ENCODE peak calls at places on chromosome 12, in six cellular contexts. One of them, this sample, is unnamed.

GRCh38 chr12:113861708-113862312 is 104.3 kb downstream of the RBM19 start:
- DNase-seq in psoas muscle: no peak
- DNase-seq in stomach: no peak
- DNase-seq in uterus: no peak
- DNase-seq in substantia nigra: no peak
- DNase-seq in esophagus squamous epithelium: no peak
- DNase-seq in this sample: no peak

GRCh38 chr12:113577464-113578121 is 105.9 kb upstream of the LHX5 start:
- DNase-seq in psoas muscle: no peak
- DNase-seq in stomach: no peak
- DNase-seq in uterus: no peak
- DNase-seq in substantia nigra: no peak
- DNase-seq in esophagus squamous epithelium: no peak
- DNase-seq in this sample: no peak

GRCh38 chr12:125890983-125891382 is 825.7 kb downstream of the AACS start:
- DNase-seq in psoas muscle: no peak
- DNase-seq in stomach: no peak
- DNase-seq in uterus: no peak
- DNase-seq in substantia nigra: no peak
- DNase-seq in esophagus squamous epithelium: no peak
- DNase-seq in this sample: no peak

GRCh38 chr12:114685869-114686268 is 1.9 kb upstream of the TBX3 start:
- DNase-seq in psoas muscle: no peak
- DNase-seq in stomach: no peak
- DNase-seq in uterus: no peak
- DNase-seq in substantia nigra: no peak
- DNase-seq in esophagus squamous epithelium: no peak
- DNase-seq in this sample: no peak

GRCh38 chr12:4909734-4910501 is at the start of gene KCNA1:
- DNase-seq in psoas muscle: no peak
- DNase-seq in stomach: no peak
- DNase-seq in uterus: peak
- DNase-seq in substantia nigra: no peak
- DNase-seq in esophagus squamous epithelium: no peak
- DNase-seq in this sample: no peak

GRCh38 chr12:88150063-88150462 is 8.0 kb downstream of the TMTC3 start:
- DNase-seq in psoas muscle: no peak
- DNase-seq in stomach: no peak
- DNase-seq in uterus: no peak
- DNase-seq in substantia nigra: no peak
- DNase-seq in esophagus squamous epithelium: no peak
- DNase-seq in this sample: no peak

GRCh38 chr12:981176-981828 is 9.7 kb upstream of the ERC1 start:
- DNase-seq in psoas muscle: no peak
- DNase-seq in stomach: no peak
- DNase-seq in uterus: no peak
- DNase-seq in substantia nigra: no peak
- DNase-seq in esophagus squamous epithelium: no peak
- DNase-seq in this sample: no peak

GRCh38 chr12:53219956-53220856 is 11.8 kb downstream of the RARG start:
- DNase-seq in psoas muscle: peak
- DNase-seq in stomach: peak
- DNase-seq in uterus: no peak
- DNase-seq in substantia nigra: peak
- DNase-seq in esophagus squamous epithelium: peak
- DNase-seq in this sample: no peak

GRCh38 chr12:115946867-115947695 is 330.4 kb downstream of the MED13L start:
- DNase-seq in psoas muscle: no peak
- DNase-seq in stomach: no peak
- DNase-seq in uterus: no peak
- DNase-seq in substantia nigra: no peak
- DNase-seq in esophagus squamous epithelium: no peak
- DNase-seq in this sample: no peak

GRCh38 chr12:16564675-16565074 is 41.3 kb downstream of the LMO3 start:
- DNase-seq in psoas muscle: no peak
- DNase-seq in stomach: no peak
- DNase-seq in uterus: no peak
- DNase-seq in substantia nigra: no peak
- DNase-seq in esophagus squamous epithelium: no peak
- DNase-seq in this sample: no peak

GRCh38 chr12:25106818-25107217 is 88.1 kb downstream of the DNAI7 start:
- DNase-seq in psoas muscle: no peak
- DNase-seq in stomach: no peak
- DNase-seq in uterus: no peak
- DNase-seq in substantia nigra: no peak
- DNase-seq in esophagus squamous epithelium: no peak
- DNase-seq in this sample: no peak

DNA sequence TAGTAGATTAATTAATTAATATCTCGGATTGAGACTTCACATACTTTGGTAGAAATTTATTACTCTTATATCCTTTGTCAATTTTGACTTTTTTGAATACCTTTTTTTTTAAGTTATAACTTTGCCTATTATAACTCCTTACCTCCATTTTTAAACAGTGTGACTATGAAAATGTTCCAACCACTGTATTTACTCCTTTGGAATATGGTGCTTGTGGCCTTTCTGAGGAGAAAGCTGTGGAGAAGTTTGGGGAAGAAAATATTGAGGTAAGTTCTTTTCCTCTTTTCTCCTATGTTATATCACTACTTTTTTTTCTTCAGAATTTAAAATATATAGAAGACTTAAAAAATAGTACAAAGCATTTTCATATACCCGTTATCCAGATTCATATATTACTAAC is 27.8 kb downstream of the EID3 start:
- DNase-seq in psoas muscle: no peak
- DNase-seq in stomach: no peak
- DNase-seq in uterus: no peak
- DNase-seq in substantia nigra: no peak
- DNase-seq in esophagus squamous epithelium: no peak
- DNase-seq in this sample: no peak
- H3K27ac ChIP-seq in psoas muscle: no peak
- H3K27ac ChIP-seq in stomach: no peak
- H3K27ac ChIP-seq in uterus: no peak
- H3K27ac ChIP-seq in substantia nigra: no peak
- H3K27ac ChIP-seq in esophagus squamous epithelium: no peak
- H3K27ac ChIP-seq in this sample: no peak

DNA sequence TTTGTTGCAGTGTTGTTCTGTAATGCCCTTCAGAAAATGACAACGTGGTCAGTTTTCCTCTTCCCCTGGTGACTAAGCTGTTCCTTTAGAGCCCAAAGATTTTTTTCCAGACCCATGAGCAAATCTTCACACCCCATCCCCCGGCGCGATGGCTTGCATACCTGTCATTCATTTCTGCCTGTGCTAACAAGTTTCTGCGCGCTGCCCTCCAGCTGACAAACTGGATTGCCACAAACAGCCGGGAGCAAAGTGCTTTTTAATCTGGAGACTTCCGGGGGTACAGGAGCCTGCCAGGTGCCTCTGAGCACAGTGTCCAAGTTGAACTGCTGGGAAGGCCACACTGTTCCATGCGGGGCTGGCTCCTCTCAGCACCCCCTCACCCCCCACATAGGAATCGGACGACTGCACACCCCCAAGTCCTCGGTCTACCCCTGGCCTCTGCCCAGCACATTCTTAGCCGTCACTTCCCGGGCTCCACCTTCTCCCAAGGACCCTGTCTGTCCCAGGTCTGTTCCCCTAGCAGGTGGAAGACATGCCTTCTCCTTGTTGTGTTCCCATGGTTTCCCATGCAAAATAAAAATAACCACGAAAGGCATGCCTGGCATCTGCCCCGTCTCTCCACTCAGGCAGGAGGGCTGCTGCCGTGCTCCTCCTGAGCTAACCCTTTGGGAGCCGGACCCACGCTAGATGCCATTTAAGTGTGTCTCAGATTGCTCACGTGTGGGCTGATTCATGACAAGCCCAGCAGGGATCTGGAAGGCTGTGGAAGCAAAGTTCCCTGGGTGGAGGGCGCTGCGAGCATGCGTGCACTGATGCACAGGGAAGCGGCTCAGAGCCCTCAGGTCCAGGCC is 14.1 kb downstream of the RILPL1 start:
- DNase-seq in psoas muscle: peak
- DNase-seq in stomach: no peak
- DNase-seq in uterus: no peak
- DNase-seq in substantia nigra: no peak
- DNase-seq in esophagus squamous epithelium: no peak
- DNase-seq in this sample: no peak
- H3K27ac ChIP-seq in psoas muscle: peak
- H3K27ac ChIP-seq in stomach: no peak
- H3K27ac ChIP-seq in uterus: peak
- H3K27ac ChIP-seq in substantia nigra: peak
- H3K27ac ChIP-seq in esophagus squamous epithelium: peak
- H3K27ac ChIP-seq in this sample: no peak

DNA sequence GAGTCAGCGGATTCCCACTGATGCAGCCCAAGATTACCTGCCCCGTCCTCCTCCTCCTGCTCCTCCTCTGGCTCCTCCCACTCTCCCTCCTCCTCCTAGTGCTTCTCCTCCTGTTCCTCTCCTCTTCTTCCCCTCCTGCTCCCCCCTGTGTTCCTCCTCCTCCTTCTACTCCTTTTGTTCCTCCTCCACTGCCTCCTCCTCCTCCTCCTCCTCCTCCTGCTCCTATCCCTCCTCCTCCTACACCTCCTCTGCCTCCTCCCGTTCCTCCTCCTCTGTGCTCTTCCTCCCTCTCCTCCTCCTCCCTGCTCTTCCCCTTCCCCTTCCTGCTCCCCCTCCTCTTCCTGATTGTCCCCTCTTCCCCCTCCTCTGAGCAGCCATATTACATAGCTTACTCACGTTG is 141.3 kb downstream of the CACNA1C start:
- DNase-seq in psoas muscle: no peak
- DNase-seq in stomach: no peak
- DNase-seq in uterus: no peak
- DNase-seq in substantia nigra: no peak
- DNase-seq in esophagus squamous epithelium: no peak
- DNase-seq in this sample: no peak
- H3K27ac ChIP-seq in psoas muscle: no peak
- H3K27ac ChIP-seq in stomach: no peak
- H3K27ac ChIP-seq in uterus: peak
- H3K27ac ChIP-seq in substantia nigra: no peak
- H3K27ac ChIP-seq in esophagus squamous epithelium: no peak
- H3K27ac ChIP-seq in this sample: no peak

GRCh38 chr12:7058850-7059249 is 1.7 kb upstream of the C1S start:
- DNase-seq in psoas muscle: no peak
- DNase-seq in stomach: no peak
- DNase-seq in uterus: no peak
- DNase-seq in substantia nigra: no peak
- DNase-seq in esophagus squamous epithelium: no peak
- DNase-seq in this sample: no peak

GRCh38 chr12:7061138-7061537 is 620 bp downstream of the C1S start:
- DNase-seq in psoas muscle: no peak
- DNase-seq in stomach: no peak
- DNase-seq in uterus: peak
- DNase-seq in substantia nigra: no peak
- DNase-seq in esophagus squamous epithelium: no peak
- DNase-seq in this sample: no peak

GRCh38 chr12:7058163-7058845 is 2.2 kb upstream of the C1S start:
- DNase-seq in psoas muscle: no peak
- DNase-seq in stomach: no peak
- DNase-seq in uterus: no peak
- DNase-seq in substantia nigra: no peak
- DNase-seq in esophagus squamous epithelium: no peak
- DNase-seq in this sample: no peak

GRCh38 chr12:7060353-7060954 is at the start of gene C1S:
- DNase-seq in psoas muscle: peak
- DNase-seq in stomach: peak
- DNase-seq in uterus: peak
- DNase-seq in substantia nigra: peak
- DNase-seq in esophagus squamous epithelium: no peak
- DNase-seq in this sample: peak

GRCh38 chr12:7059780-7060179 is 738 bp upstream of the C1S start:
- DNase-seq in psoas muscle: no peak
- DNase-seq in stomach: no peak
- DNase-seq in uterus: no peak
- DNase-seq in substantia nigra: no peak
- DNase-seq in esophagus squamous epithelium: no peak
- DNase-seq in this sample: no peak
- H3K27ac ChIP-seq in psoas muscle: peak
- H3K27ac ChIP-seq in stomach: peak
- H3K27ac ChIP-seq in uterus: peak
- H3K27ac ChIP-seq in substantia nigra: no peak
- H3K27ac ChIP-seq in esophagus squamous epithelium: peak
- H3K27ac ChIP-seq in this sample: no peak

GRCh38 chr12:6923851-6924250 is 3.9 kb upstream of the ATN1 start:
- DNase-seq in psoas muscle: no peak
- DNase-seq in stomach: no peak
- DNase-seq in uterus: no peak
- DNase-seq in substantia nigra: no peak
- DNase-seq in esophagus squamous epithelium: no peak
- DNase-seq in this sample: no peak

GRCh38 chr12:6925543-6926279 is 2.0 kb upstream of the ATN1 start:
- DNase-seq in psoas muscle: peak
- DNase-seq in stomach: peak
- DNase-seq in uterus: peak
- DNase-seq in substantia nigra: peak
- DNase-seq in esophagus squamous epithelium: no peak
- DNase-seq in this sample: peak

GRCh38 chr12:6923003-6923732 is 4.6 kb upstream of the ATN1 start:
- DNase-seq in psoas muscle: no peak
- DNase-seq in stomach: no peak
- DNase-seq in uterus: no peak
- DNase-seq in substantia nigra: no peak
- DNase-seq in esophagus squamous epithelium: no peak
- DNase-seq in this sample: no peak

GRCh38 chr12:6927379-6927991 is at the start of gene ATN1:
- DNase-seq in psoas muscle: peak
- DNase-seq in stomach: peak
- DNase-seq in uterus: peak
- DNase-seq in substantia nigra: peak
- DNase-seq in esophagus squamous epithelium: no peak
- DNase-seq in this sample: peak

DNA sequence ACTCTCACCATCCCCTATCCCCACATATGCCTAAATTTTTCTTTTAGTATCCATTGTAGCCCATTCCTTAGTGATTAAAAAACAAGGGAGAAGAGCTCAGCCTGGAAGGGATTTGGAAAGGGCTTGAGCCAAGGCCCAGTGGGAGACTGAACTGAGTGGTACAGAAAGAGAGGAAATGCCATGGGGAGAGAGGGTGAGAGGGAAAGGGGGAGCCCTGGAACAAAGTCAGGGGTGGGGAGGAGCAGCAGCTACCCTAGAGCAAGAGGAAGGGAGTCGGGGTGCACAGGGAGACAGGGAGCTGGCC is 2.6 kb upstream of the ATN1 start:
- DNase-seq in psoas muscle: no peak
- DNase-seq in stomach: no peak
- DNase-seq in uterus: no peak
- DNase-seq in substantia nigra: no peak
- DNase-seq in esophagus squamous epithelium: no peak
- DNase-seq in this sample: no peak
- H3K27ac ChIP-seq in psoas muscle: peak
- H3K27ac ChIP-seq in stomach: peak
- H3K27ac ChIP-seq in uterus: peak
- H3K27ac ChIP-seq in substantia nigra: peak
- H3K27ac ChIP-seq in esophagus squamous epithelium: peak
- H3K27ac ChIP-seq in this sample: peak

GRCh38 chr12:58425481-58426392 is 484.4 kb downstream of the ATP23 start:
- DNase-seq in psoas muscle: peak
- DNase-seq in stomach: peak
- DNase-seq in uterus: no peak
- DNase-seq in substantia nigra: no peak
- DNase-seq in esophagus squamous epithelium: no peak
- DNase-seq in this sample: peak
- H3K27ac ChIP-seq in psoas muscle: no peak
- H3K27ac ChIP-seq in stomach: peak
- H3K27ac ChIP-seq in uterus: peak
- H3K27ac ChIP-seq in substantia nigra: no peak
- H3K27ac ChIP-seq in esophagus squamous epithelium: peak
- H3K27ac ChIP-seq in this sample: peak

GRCh38 chr12:96250119-96250685 is 56.0 kb downstream of the ELK3 start:
- DNase-seq in psoas muscle: no peak
- DNase-seq in stomach: no peak
- DNase-seq in uterus: no peak
- DNase-seq in substantia nigra: no peak
- DNase-seq in esophagus squamous epithelium: no peak
- DNase-seq in this sample: no peak
- H3K27ac ChIP-seq in psoas muscle: no peak
- H3K27ac ChIP-seq in stomach: no peak
- H3K27ac ChIP-seq in uterus: peak
- H3K27ac ChIP-seq in substantia nigra: no peak
- H3K27ac ChIP-seq in esophagus squamous epithelium: no peak
- H3K27ac ChIP-seq in this sample: no peak